ENCODE peak calls at places on chromosomes 11 and 22, in five cellular contexts. J, G, U, W and B are unnamed samples.

GRCh38 chr11:35618497-35619029 is 303 bp downstream of the FJX1 start:
- DNase-seq in J (peak; percentile 71), G (peak; percentile 44), U (no peak), W (peak; percentile 50), B (peak; percentile 85)

GRCh38 chr11:27972432-27973170 is 135.4 kb downstream of the KIF18A start:
- DNase-seq in J (no peak), G (no peak), U (no peak), W (no peak), B (no peak)

GRCh38 chr11:59368238-59369022 is 9.7 kb downstream of the OR5AN1 start:
- DNase-seq in J (peak; percentile 11), G (no peak), U (no peak), W (no peak), B (no peak)

GRCh38 chr22:17269607-17270261 is 50.5 kb upstream of the ADA2 start:
- DNase-seq in J (no peak), G (no peak), U (no peak), W (no peak), B (no peak)

GRCh38 chr11:62705401-62705800 is 1.8 kb downstream of the BSCL2 start:
- DNase-seq in J (no peak), G (no peak), U (no peak), W (peak; percentile 49), B (no peak)

GRCh38 chr22:31583861-31584485 is 78.0 kb downstream of the PISD start:
- DNase-seq in J (no peak), G (peak; percentile 36), U (no peak), W (no peak), B (no peak)

GRCh38 chr22:42648368-42649260 is 578 bp downstream of the CYB5R3 start:
- DNase-seq in J (peak; percentile 62), G (peak; percentile 38), U (no peak), W (peak; percentile 54), B (no peak)

GRCh38 chr11:75241906-75242644 is 1.5 kb downstream of the TPBGL start:
- DNase-seq in J (no peak), G (no peak), U (no peak), W (no peak), B (no peak)

GRCh38 chr11:119793335-119793984 is 64.5 kb upstream of the NECTIN1 start:
- DNase-seq in J (no peak), G (no peak), U (no peak), W (no peak), B (no peak)

GRCh38 chr11:3796346-3796745 is 1.0 kb downstream of the NUP98 start:
- DNase-seq in J (no peak), G (no peak), U (no peak), W (no peak), B (no peak)

GRCh38 chr22:40055143-40055926 is 60.6 kb downstream of the FAM83F start:
- DNase-seq in J (peak; percentile 71), G (no peak), U (no peak), W (no peak), B (no peak)

GRCh38 chr11:108890482-108891092 is 225.7 kb downstream of the DDX10 start:
- DNase-seq in J (no peak), G (peak; percentile 34), U (no peak), W (no peak), B (no peak)

GRCh38 chr11:84384637-84385227 is 1098.6 kb upstream of the CCDC90B start:
- DNase-seq in J (peak; percentile 47), G (peak; percentile 49), U (peak; percentile 52), W (peak; percentile 4), B (no peak)

GRCh38 chr11:84396521-84396920 is 1110.4 kb upstream of the CCDC90B start:
- DNase-seq in J (no peak), G (no peak), U (no peak), W (no peak), B (no peak)

GRCh38 chr11:84390441-84391078 is 1104.4 kb upstream of the CCDC90B start:
- DNase-seq in J (no peak), G (no peak), U (no peak), W (no peak), B (no peak)
- TF ChIP-seq CTCF in J (no peak), G (no peak), U (no peak), W (no peak), B (no peak)

DNA sequence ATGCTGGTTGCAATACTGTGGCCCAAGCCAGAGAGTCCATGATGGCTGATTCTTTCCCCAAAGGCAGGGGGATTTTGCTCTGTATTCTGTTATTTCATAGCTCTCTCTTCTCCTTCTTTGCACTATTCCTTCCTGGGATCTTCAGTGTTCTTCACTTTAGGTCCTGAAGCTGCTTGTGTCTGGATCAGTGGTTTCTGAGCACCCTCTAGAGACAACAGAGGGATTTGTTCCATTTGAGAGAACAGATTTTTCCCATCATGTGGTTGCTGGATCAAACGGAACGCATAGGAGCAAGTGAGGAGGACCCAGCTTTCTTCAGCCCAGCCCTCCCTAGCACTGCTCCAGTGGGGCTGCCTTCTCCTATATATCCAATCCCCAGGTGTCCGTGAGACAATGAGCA is 68.7 kb upstream of the SYN3 start:
- DNase-seq in J (no peak), G (no peak), U (no peak), W (no peak), B (no peak)
- TF ChIP-seq CTCF in J (no peak), G (no peak), U (peak; percentile 19), W (peak; percentile 24), B (no peak)

GRCh38 chr11:32090774-32091370 is at the start of gene RCN1:
- DNase-seq in J (peak; percentile 69), G (peak; percentile 85), U (peak; percentile 92), W (peak; percentile 57), B (peak; percentile 92)
- TF ChIP-seq CTCF in J (no peak), G (no peak), U (no peak), W (no peak), B (no peak)

DNA sequence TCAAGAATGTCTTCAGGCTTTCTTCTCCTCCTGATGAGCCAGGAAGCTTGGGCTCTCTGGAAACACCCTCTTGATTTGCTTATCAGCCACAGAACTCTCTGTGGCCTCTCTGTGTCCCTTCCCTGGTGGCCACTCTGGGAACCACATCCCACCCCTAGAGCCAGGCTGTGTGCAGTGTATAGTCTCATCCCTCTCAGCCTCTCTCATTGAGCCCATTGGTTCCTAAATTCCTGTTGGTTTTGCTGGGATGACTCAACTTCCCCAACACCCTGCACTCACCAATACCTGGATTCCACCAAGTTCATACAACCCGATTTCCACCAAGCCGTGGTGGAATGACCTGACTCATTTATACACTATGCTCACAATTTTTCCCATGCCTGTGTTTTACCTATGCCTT is 5.2 kb downstream of the IRAG1 start:
- DNase-seq in J (peak; percentile 22), G (no peak), U (no peak), W (peak; percentile 18), B (no peak)
- TF ChIP-seq CTCF in J (peak; percentile 36), G (peak; percentile 15), U (peak; percentile 28), W (no peak), B (no peak)

GRCh38 chr11:65013692-65014145 is 241 bp upstream of the ARL2 start:
- DNase-seq in J (peak; percentile 96), G (peak; percentile 90), U (peak; percentile 94), W (no peak), B (peak; percentile 96)
- TF ChIP-seq CTCF in J (peak; percentile 27), G (peak; percentile 52), U (peak; percentile 59), W (no peak), B (no peak)

DNA sequence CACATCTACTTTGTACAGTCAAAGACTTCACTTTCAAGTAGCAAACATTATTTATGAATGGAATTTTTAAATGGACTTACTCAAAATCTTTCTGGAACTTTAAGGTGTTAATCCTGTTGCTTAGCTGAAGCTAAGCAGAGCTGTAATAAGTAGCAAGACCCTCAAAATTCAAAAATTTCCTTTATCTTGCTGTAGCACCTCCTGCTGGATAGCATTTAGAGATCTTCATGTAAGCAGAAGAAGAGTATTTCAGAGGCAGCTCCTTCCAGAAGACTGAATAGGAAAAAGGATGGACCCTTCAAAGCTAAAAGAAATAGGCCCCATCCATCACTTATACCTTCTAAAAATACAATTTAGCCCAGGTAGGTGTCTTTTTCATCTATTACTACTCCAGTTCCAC is 3.4 kb downstream of the PHF21A start:
- DNase-seq in J (peak; percentile 33), G (peak; percentile 31), U (no peak), W (no peak), B (no peak)
- TF ChIP-seq CTCF in J (peak; percentile 35), G (peak; percentile 10), U (no peak), W (peak; percentile 45), B (peak; percentile 47)